ENCODE peak calls at places on chromosome 9, in seven cellular contexts. Z, H, B, S, X, D and Q are unnamed samples.

GRCh38 chr9:123131258-123131657 is 97.8 kb downstream of the GPR21 start:
- DNase-seq in Z (no peak), H (no peak), X (no peak), D (no peak), B (no peak), S (no peak), Q (no peak)

GRCh38 chr9:133608881-133609280 is 308 bp downstream of the FAM163B start:
- DNase-seq in B (no peak), X (no peak), Z (no peak), S (no peak), D (no peak), H (peak; percentile 74), Q (no peak)

GRCh38 chr9:78291240-78291915 is 5.5 kb upstream of the PSAT1 start:
- DNase-seq in B (no peak), Z (no peak), D (no peak), X (no peak), H (no peak), S (no peak), Q (no peak)

GRCh38 chr9:16352232-16352631 is 518.2 kb downstream of the BNC2 start:
- DNase-seq in Z (no peak), D (no peak), X (no peak), S (no peak), B (no peak), H (no peak), Q (no peak)

GRCh38 chr9:32705059-32705458 is 69.6 kb upstream of the TAF1L start:
- DNase-seq in S (no peak), X (no peak), B (peak; percentile 61), D (peak; percentile 47), H (no peak), Z (no peak), Q (no peak)

GRCh38 chr9:4490705-4491620 is 695 bp downstream of the SLC1A1 start:
- DNase-seq in S (peak; percentile 62), Z (no peak), D (no peak), B (no peak), H (peak; percentile 75), X (no peak), Q (no peak)

GRCh38 chr9:98864257-98865180 is 57.0 kb downstream of the GALNT12 start:
- DNase-seq in X (no peak), S (no peak), Z (no peak), H (no peak), D (no peak), B (no peak), Q (no peak)

GRCh38 chr9:99433555-99433954 is 211.5 kb downstream of the SEC61B start:
- DNase-seq in X (no peak), S (no peak), Z (peak; percentile 55), B (peak; percentile 82), H (peak; percentile 64), D (peak; percentile 90), Q (no peak)

GRCh38 chr9:29144476-29144875 is 1571.2 kb upstream of the C9orf72 start:
- DNase-seq in Z (no peak), B (no peak), X (no peak), H (no peak), S (no peak), D (no peak), Q (no peak)

GRCh38 chr9:113926211-113926610 is 50.1 kb downstream of the ZNF618 start:
- DNase-seq in Z (no peak), H (no peak), B (no peak), S (no peak), X (no peak), D (no peak), Q (no peak)
- H3K9me3 ChIP-seq in Z (peaks cover 24% of the 10 kb centered on the region), H (no peaks in the 10 kb centered on the region), B (peaks cover 8% of the 10 kb centered on the region), S (no peaks in the 10 kb centered on the region), X (no peaks in the 10 kb centered on the region), D (peaks cover 9% of the 10 kb centered on the region), Q (no peaks in the 10 kb centered on the region)

DNA sequence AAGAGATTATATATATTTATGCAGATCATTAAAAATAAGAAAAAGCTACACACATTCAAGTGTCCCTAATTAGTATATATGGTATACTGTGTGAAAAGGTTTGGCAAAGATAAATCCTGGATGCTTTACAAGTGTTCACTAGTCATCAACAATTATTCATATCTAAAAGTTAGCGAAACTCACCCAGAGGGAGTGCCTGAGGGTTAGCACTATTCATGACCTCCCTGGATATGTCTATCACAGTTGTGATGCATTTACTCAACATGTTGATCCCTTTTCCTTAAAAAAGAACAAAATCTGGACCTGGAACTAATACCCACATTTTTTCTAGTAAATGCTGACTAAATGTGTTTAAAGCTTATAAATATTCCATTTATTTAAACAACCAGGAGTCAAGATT is 273.0 kb upstream of the SMC2 start:
- DNase-seq in X (no peak), Z (no peak), H (no peak), S (no peak), B (no peak), D (no peak), Q (no peak)
- H3K9me3 ChIP-seq in X (no peaks in the 10 kb centered on the region), Z (no peaks in the 10 kb centered on the region), H (no peaks in the 10 kb centered on the region), S (no peaks in the 10 kb centered on the region), B (no peaks in the 10 kb centered on the region), D (no peaks in the 10 kb centered on the region), Q (no peaks in the 10 kb centered on the region)

GRCh38 chr9:25397746-25398145 is 280.5 kb downstream of the TUSC1 start:
- DNase-seq in S (no peak), H (no peak), B (no peak), X (no peak), Z (no peak), D (no peak), Q (no peak)
- H3K9me3 ChIP-seq in S (no peaks in the 10 kb centered on the region), H (no peaks in the 10 kb centered on the region), B (no peaks in the 10 kb centered on the region), X (peaks cover 3% of the 10 kb centered on the region), Z (no peaks in the 10 kb centered on the region), D (no peaks in the 10 kb centered on the region), Q (no peaks in the 10 kb centered on the region)

GRCh38 chr9:35193762-35194161 is 32.0 kb downstream of the UNC13B start:
- DNase-seq in Z (no peak), S (no peak), D (no peak), B (no peak), X (no peak), H (no peak), Q (no peak)
- H3K9me3 ChIP-seq in Z (peaks cover 8% of the 10 kb centered on the region), S (no peaks in the 10 kb centered on the region), D (no peaks in the 10 kb centered on the region), B (no peaks in the 10 kb centered on the region), X (no peaks in the 10 kb centered on the region), H (peaks cover 5% of the 10 kb centered on the region), Q (no peaks in the 10 kb centered on the region)

DNA sequence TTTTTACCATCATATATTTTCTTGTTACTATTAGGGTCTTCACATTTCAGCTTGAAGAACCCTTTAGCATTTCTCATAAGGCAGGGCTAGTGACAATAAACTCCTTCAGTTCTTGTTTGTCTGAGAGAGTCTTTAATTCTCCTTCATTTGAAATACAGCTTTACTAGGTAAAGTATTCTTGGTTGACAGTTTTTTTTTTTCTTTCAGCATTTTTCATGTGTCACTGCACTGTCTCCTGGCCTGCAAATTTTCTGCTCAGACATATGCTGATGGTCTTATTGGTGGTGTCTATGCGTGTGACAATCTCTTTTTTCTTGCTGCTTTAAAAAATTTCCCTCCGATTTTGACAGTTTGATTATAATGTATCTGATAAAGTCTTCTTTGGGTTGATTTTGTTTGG is 399.9 kb downstream of the SH3GL2 start:
- DNase-seq in S (no peak), D (no peak), H (no peak), B (no peak), Z (no peak), X (no peak), Q (no peak)
- H3K9me3 ChIP-seq in S (no peaks in the 10 kb centered on the region), D (no peaks in the 10 kb centered on the region), H (peaks cover 3% of the 10 kb centered on the region), B (no peaks in the 10 kb centered on the region), Z (peaks cover 7% of the 10 kb centered on the region), X (peaks cover 5% of the 10 kb centered on the region), Q (no peaks in the 10 kb centered on the region)

DNA sequence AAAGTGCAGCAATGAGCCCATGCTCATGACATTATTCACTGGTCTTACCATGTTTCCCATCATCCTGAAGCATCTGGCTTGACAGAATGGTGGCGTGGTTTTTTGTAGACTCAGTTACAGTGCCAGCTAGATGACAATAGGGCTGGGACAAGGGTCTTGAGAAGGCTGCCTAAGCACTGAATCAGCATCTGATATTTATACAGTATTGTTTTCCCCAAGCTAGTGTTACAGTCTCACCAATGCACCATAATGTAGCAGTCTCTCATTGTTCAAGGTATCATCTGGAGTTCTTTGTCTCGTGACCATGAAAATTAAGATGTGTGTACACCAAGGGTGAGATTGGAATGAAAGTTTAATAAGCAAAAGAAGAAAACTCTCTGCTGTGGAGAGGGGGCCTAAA is 19.0 kb upstream of the GGTA1 start:
- DNase-seq in S (no peak), X (no peak), D (no peak), B (no peak), H (no peak), Z (no peak), Q (no peak)
- H3K9me3 ChIP-seq in S (no peaks in the 10 kb centered on the region), X (no peaks in the 10 kb centered on the region), D (no peaks in the 10 kb centered on the region), B (no peaks in the 10 kb centered on the region), H (no peaks in the 10 kb centered on the region), Z (no peaks in the 10 kb centered on the region), Q (no peaks in the 10 kb centered on the region)

GRCh38 chr9:95816716-95817115 is 58.8 kb upstream of the ERCC6L2 start:
- DNase-seq in S (no peak), H (no peak), X (no peak), B (peak; percentile 43), Z (no peak), D (no peak), Q (no peak)
- H3K9me3 ChIP-seq in S (no peaks in the 10 kb centered on the region), H (no peaks in the 10 kb centered on the region), X (no peaks in the 10 kb centered on the region), B (no peaks in the 10 kb centered on the region), Z (no peaks in the 10 kb centered on the region), D (no peaks in the 10 kb centered on the region), Q (no peaks in the 10 kb centered on the region)

GRCh38 chr9:135224286-135224871 is 136.9 kb downstream of the OLFM1 start:
- DNase-seq in X (no peak), Z (peak; percentile 8), S (peak; percentile 69), B (no peak), H (peak; percentile 60), D (no peak), Q (peak; percentile 3)

GRCh38 chr9:135221951-135222631 is 134.6 kb downstream of the OLFM1 start:
- DNase-seq in D (no peak), S (peak; percentile 59), B (no peak), Z (peak; percentile 39), H (peak; percentile 63), X (no peak), Q (no peak)

GRCh38 chr9:135222991-135223760 is 135.7 kb downstream of the OLFM1 start:
- DNase-seq in D (no peak), S (peak; percentile 46), H (peak; percentile 59), X (no peak), B (no peak), Z (peak; percentile 41), Q (no peak)

GRCh38 chr9:135224921-135225541 is 137.6 kb downstream of the OLFM1 start:
- DNase-seq in S (peak; percentile 58), D (no peak), B (no peak), Z (peak; percentile 32), H (peak; percentile 57), X (no peak), Q (peak; percentile 1)

GRCh38 chr9:135223831-135224230 is 136.4 kb downstream of the OLFM1 start:
- DNase-seq in Z (peak; percentile 19), B (no peak), S (peak; percentile 51), H (peak; percentile 45), D (no peak), X (no peak), Q (no peak)
- H3K9me3 ChIP-seq in Z (no peaks in the 10 kb centered on the region), B (no peaks in the 10 kb centered on the region), S (no peaks in the 10 kb centered on the region), H (no peaks in the 10 kb centered on the region), D (no peaks in the 10 kb centered on the region), X (no peaks in the 10 kb centered on the region), Q (no peaks in the 10 kb centered on the region)